ENCODE peak calls at places on chromosomes 4 and X, in six cellular contexts. One of them, this sample, is unnamed.

GRCh38 chr4:109276482-109277095 is 25.9 kb downstream of the COL25A1 start:
- DNase-seq in central memory CD8-positive, alpha-beta T cell: no peak
- DNase-seq in LNCaP clone FGC: no peak
- DNase-seq in NCI-H345: no peak
- DNase-seq in erythroblast: no peak
- DNase-seq in left ventricle myocardium superior: no peak
- DNase-seq in this sample: no peak

GRCh38 chr4:40185830-40186664 is 10.8 kb upstream of the RHOH start:
- DNase-seq in LNCaP clone FGC: no peak
- DNase-seq in central memory CD8-positive, alpha-beta T cell: no peak
- DNase-seq in NCI-H345: no peak
- DNase-seq in left ventricle myocardium superior: no peak
- DNase-seq in erythroblast: no peak
- DNase-seq in this sample: no peak

GRCh38 chr4:74758521-74758920 is 35.8 kb downstream of the BTC start:
- DNase-seq in LNCaP clone FGC: peak
- DNase-seq in central memory CD8-positive, alpha-beta T cell: no peak
- DNase-seq in erythroblast: no peak
- DNase-seq in left ventricle myocardium superior: no peak
- DNase-seq in NCI-H345: no peak
- DNase-seq in this sample: no peak

GRCh38 chrX:136318895-136319597 is 18.3 kb downstream of the ADGRG4 start:
- DNase-seq in central memory CD8-positive, alpha-beta T cell: no peak
- DNase-seq in left ventricle myocardium superior: no peak
- DNase-seq in LNCaP clone FGC: no peak
- DNase-seq in erythroblast: no peak
- DNase-seq in NCI-H345: no peak
- DNase-seq in this sample: no peak

GRCh38 chr4:139986621-139987510 is 167.1 kb downstream of the MAML3 start:
- DNase-seq in LNCaP clone FGC: peak
- DNase-seq in erythroblast: no peak
- DNase-seq in NCI-H345: no peak
- DNase-seq in left ventricle myocardium superior: no peak
- DNase-seq in central memory CD8-positive, alpha-beta T cell: no peak
- DNase-seq in this sample: no peak

GRCh38 chrX:16733013-16733412 is 13.6 kb downstream of the SYAP1 start:
- DNase-seq in left ventricle myocardium superior: no peak
- DNase-seq in central memory CD8-positive, alpha-beta T cell: no peak
- DNase-seq in erythroblast: no peak
- DNase-seq in NCI-H345: no peak
- DNase-seq in LNCaP clone FGC: no peak
- DNase-seq in this sample: no peak

GRCh38 chr4:46844325-46844917 is 64.6 kb downstream of the COX7B2 start:
- DNase-seq in left ventricle myocardium superior: no peak
- DNase-seq in NCI-H345: peak
- DNase-seq in LNCaP clone FGC: peak
- DNase-seq in central memory CD8-positive, alpha-beta T cell: peak
- DNase-seq in erythroblast: peak
- DNase-seq in this sample: no peak

GRCh38 chrX:27336466-27337091 is 126.6 kb downstream of the PPP4R3C start:
- DNase-seq in erythroblast: peak
- DNase-seq in NCI-H345: peak
- DNase-seq in central memory CD8-positive, alpha-beta T cell: no peak
- DNase-seq in LNCaP clone FGC: peak
- DNase-seq in left ventricle myocardium superior: peak
- DNase-seq in this sample: no peak

GRCh38 chr4:19497692-19498091 is 754.0 kb upstream of the SLIT2 start:
- DNase-seq in NCI-H345: no peak
- DNase-seq in left ventricle myocardium superior: no peak
- DNase-seq in central memory CD8-positive, alpha-beta T cell: no peak
- DNase-seq in erythroblast: no peak
- DNase-seq in LNCaP clone FGC: no peak
- DNase-seq in this sample: no peak

GRCh38 chrX:140572724-140573123 is 67.9 kb upstream of the SOX3 start:
- DNase-seq in central memory CD8-positive, alpha-beta T cell: no peak
- DNase-seq in left ventricle myocardium superior: peak
- DNase-seq in LNCaP clone FGC: peak
- DNase-seq in erythroblast: peak
- DNase-seq in NCI-H345: no peak
- DNase-seq in this sample: no peak

This sample was measured in cerebellar nuclear complex.